ENCODE peak calls at places on chromosomes 3 and 15, in five cellular contexts. C is posterior vena cava, S is sigmoid colon, K is H54, I is germinal center. T is an unnamed sample.

GRCh38 chr15:60605879-60606304 is 127.0 kb upstream of the ICE2 start:
- DNase-seq in K (no peak), S (no peak), I (no peak), C (no peak), T (no peak)

GRCh38 chr3:30719536-30719935 is 113.1 kb downstream of the TGFBR2 start:
- DNase-seq in K (no peak), S (no peak), I (no peak), C (no peak), T (no peak)

GRCh38 chr3:59908700-59909099 is 858.9 kb upstream of the CFAP20DC start:
- DNase-seq in S (no peak), C (no peak), K (no peak), I (no peak), T (no peak)

GRCh38 chr3:15089201-15089600 is 9.7 kb downstream of the RBSN start:
- DNase-seq in S (no peak), I (no peak), K (no peak), C (no peak), T (no peak)

GRCh38 chr3:15820911-15821310 is 23.1 kb upstream of the ANKRD28 start:
- DNase-seq in K (no peak), C (no peak), I (no peak), S (no peak), T (no peak)

GRCh38 chr3:42157915-42158538 is 66.9 kb downstream of the TRAK1 start:
- DNase-seq in K (no peak), I (no peak), S (no peak), C (no peak), T (peak; percentile 68)

GRCh38 chr3:112115806-112116383 is 17.2 kb downstream of the GCSAM start:
- DNase-seq in I (no peak), K (no peak), S (no peak), C (no peak), T (no peak)

GRCh38 chr3:157351981-157352380 is 84.7 kb upstream of the PTX3 start:
- DNase-seq in I (peak; percentile 5), C (no peak), K (no peak), S (no peak), T (no peak)

GRCh38 chr3:15097889-15098288 is 1.1 kb downstream of the RBSN start:
- DNase-seq in I (peak; percentile 41), S (no peak), K (no peak), C (no peak), T (no peak)

GRCh38 chr3:11612515-11613184 is 31.1 kb downstream of the VGLL4 start:
- DNase-seq in K (no peak), C (no peak), I (no peak), S (no peak), T (no peak)

GRCh38 chr15:100438570-100438969 is 90.2 kb downstream of the CERS3 start:
- DNase-seq in K (no peak), I (no peak), S (peak; percentile 79), C (peak; percentile 81), T (no peak)

GRCh38 chr15:69810441-69811071 is 287.2 kb downstream of the TLE3 start:
- DNase-seq in K (no peak), C (peak; percentile 18), S (no peak), I (no peak), T (no peak)

GRCh38 chr3:32200490-32200889 is 38.0 kb upstream of the CMTM8 start:
- DNase-seq in C (no peak), K (no peak), S (peak; percentile 89), I (no peak), T (no peak)

GRCh38 chr3:36842275-36842674 is 77.9 kb upstream of the DCLK3 start:
- DNase-seq in I (no peak), K (no peak), S (no peak), C (no peak), T (no peak)

GRCh38 chr3:139541156-139541897 is 1.8 kb upstream of the RBP1 start:
- DNase-seq in I (no peak), S (no peak), C (no peak), K (no peak), T (no peak)

GRCh38 chr15:77616072-77616471 is 16.6 kb downstream of the LINGO1 start:
- DNase-seq in S (no peak), I (no peak), C (no peak), K (no peak), T (no peak)

GRCh38 chr15:56964182-56964581 is 45.7 kb downstream of the TCF12 start:
- DNase-seq in K (no peak), C (no peak), I (no peak), S (no peak), T (no peak)

GRCh38 chr3:11948331-11948730 is 55.9 kb upstream of the SYN2 start:
- DNase-seq in C (no peak), I (no peak), S (no peak), K (no peak), T (no peak)

GRCh38 chr15:74869726-74870407 is 3.3 kb downstream of the SCAMP2 start:
- DNase-seq in C (peak; percentile 89), S (peak; percentile 88), I (peak; percentile 60), K (no peak), T (no peak)

GRCh38 chr15:85753791-85754452 is 40.8 kb downstream of the KLHL25 start:
- DNase-seq in C (peak; percentile 47), S (peak; percentile 60), K (no peak), I (no peak), T (no peak)

GRCh38 chr3:128506721-128507120 is 13.7 kb upstream of the GATA2 start:
- DNase-seq in C (no peak), S (peak; percentile 40), K (no peak), I (no peak), T (no peak)

GRCh38 chr3:157618075-157618760 is 115.0 kb upstream of the VEPH1 start:
- DNase-seq in S (no peak), K (peak; percentile 27), I (peak; percentile 62), C (no peak), T (peak; percentile 84)

GRCh38 chr3:36738701-36739100 is 25.7 kb downstream of the DCLK3 start:
- DNase-seq in S (no peak), C (no peak), K (no peak), I (no peak), T (no peak)

GRCh38 chr3:42683875-42684593 is 1.3 kb upstream of the KLHL40 start:
- DNase-seq in K (peak; percentile 99), C (peak; percentile 88), I (no peak), S (peak; percentile 86), T (peak; percentile 88)

GRCh38 chr3:83438177-83438576 is 1520.6 kb upstream of the CADM2 start:
- DNase-seq in C (no peak), K (no peak), S (no peak), I (no peak), T (no peak)

GRCh38 chr15:89018235-89018634 is 70.0 kb upstream of the ABHD2 start:
- DNase-seq in C (peak; percentile 94), K (no peak), S (peak; percentile 67), I (no peak), T (no peak)

GRCh38 chr15:100248236-100248635 is 93.5 kb downstream of the ADAMTS17 start:
- DNase-seq in K (no peak), S (no peak), I (no peak), C (peak; percentile 23), T (no peak)